ENCODE peak calls at places on chromosomes 13 and 19, in five cellular contexts. Y is stimulated activated CD4-positive, alpha-beta T cell treated with anti-CD3 and anti-CD28 coated beads, Interleukin-2, amount 100 ng/mL, for 48 hours; O is AG04449; P is lung; H is GM13976. I is an unnamed sample.

GRCh38 chr19:40756502-40757110 is 5.6 kb downstream of the SNRPA start:
- DNase-seq in Y (peak), O (no peak), P (no peak), H (no peak), I (no peak)

GRCh38 chr19:54795763-54796162 is 7.6 kb upstream of the KIR2DL4 start:
- DNase-seq in Y (no peak), P (no peak), H (no peak), O (no peak), I (no peak)

GRCh38 chr19:5624154-5624663 is 1.3 kb downstream of the SAFB start:
- DNase-seq in O (no peak), H (no peak), P (peak), Y (no peak), I (no peak)

GRCh38 chr19:49870309-49870901 is 3.0 kb upstream of the PNKP start:
- DNase-seq in P (no peak), Y (no peak), H (no peak), O (no peak), I (no peak)

GRCh38 chr13:60574706-60575105 is 177.7 kb downstream of the TDRD3 start:
- DNase-seq in Y (no peak), H (no peak), P (no peak), O (no peak), I (no peak)

GRCh38 chr19:16589917-16590316 is 17.7 kb upstream of the SLC35E1 start:
- DNase-seq in O (no peak), P (peak), Y (no peak), H (no peak), I (no peak)

GRCh38 chr13:90016688-90017087 is 1330.8 kb upstream of the MIR17HG start:
- DNase-seq in Y (no peak), O (no peak), P (no peak), H (no peak), I (no peak)

GRCh38 chr19:3482507-3483225 is 575 bp downstream of the SMIM44 start:
- DNase-seq in Y (no peak), H (no peak), P (no peak), O (no peak), I (no peak)